ENCODE peak calls at places on chromosomes 11 and 22, in six cellular contexts. L is HepG2, T is H1, P is NT2/D1, N is HCT116, Y is K562. W is an unnamed sample.

GRCh38 chr11:121520243-121521144 is 67.7 kb upstream of the SORL1-AS1 start:
- DNase-seq in N (no peak), L (no peak), Y (no peak), T (no peak), P (no peak), W (no peak)

GRCh38 chr11:12764187-12764914 is 90.1 kb downstream of the TEAD1 start:
- DNase-seq in N (no peak), L (no peak), T (no peak), P (no peak), Y (peak; percentile 52), W (no peak)

GRCh38 chr11:5367461-5368074 is 16.0 kb upstream of the OR51M1 start:
- DNase-seq in L (no peak), T (no peak), Y (no peak), P (no peak), N (no peak), W (no peak)

GRCh38 chr11:35087648-35088047 is 51.3 kb upstream of the CD44 start:
- DNase-seq in Y (no peak), L (no peak), P (no peak), N (no peak), T (no peak), W (no peak)

GRCh38 chr11:62012451-62013265 is 45.2 kb upstream of the FTH1 start:
- DNase-seq in T (no peak), P (no peak), L (peak; percentile 67), N (no peak), Y (no peak), W (no peak)

GRCh38 chr11:47924184-47924671 is 56.1 kb upstream of the PTPRJ start:
- DNase-seq in T (no peak), L (peak; percentile 45), Y (no peak), P (no peak), N (peak; percentile 41), W (no peak)

GRCh38 chr22:33467718-33468117 is 409.5 kb upstream of the SYN3 start:
- DNase-seq in N (no peak), P (no peak), T (no peak), L (no peak), Y (no peak), W (no peak)

GRCh38 chr22:38258895-38259294 is 13.9 kb downstream of the TMEM184B start:
- DNase-seq in N (no peak), P (no peak), L (no peak), T (no peak), Y (no peak), W (no peak)

GRCh38 chr22:43928418-43929307 is 5.1 kb downstream of the PNPLA3 start:
- DNase-seq in P (no peak), L (no peak), N (no peak), T (no peak), Y (no peak), W (no peak)

GRCh38 chr11:134045799-134046635 is 22.9 kb upstream of the JAM3 start:
- DNase-seq in P (no peak), N (no peak), L (no peak), Y (no peak), T (no peak), W (no peak)

GRCh38 chr11:40292636-40293585 is 1166.5 kb downstream of the LRRC4C start:
- DNase-seq in T (no peak), L (no peak), N (no peak), P (no peak), Y (no peak), W (no peak)

GRCh38 chr22:26134654-26135330 is 34.5 kb upstream of the SEZ6L start:
- DNase-seq in T (no peak), Y (no peak), L (peak; percentile 3), N (peak; percentile 6), P (no peak), W (no peak)

GRCh38 chr11:108592591-108593213 is 866 bp downstream of the EXPH5 start:
- DNase-seq in Y (peak; percentile 63), P (no peak), L (no peak), T (no peak), N (no peak), W (no peak)

GRCh38 chr11:92776676-92777075 is 192.8 kb upstream of the MTNR1B start:
- DNase-seq in L (no peak), Y (no peak), T (no peak), P (no peak), N (no peak), W (no peak)
- TF ChIP-seq ZNF274 in L (no peak), Y (no peak), T (no peak), P (no peak), N (no peak), W (no peak)

GRCh38 chr22:22408269-22408668 is 100.3 kb downstream of the ZNF280B start:
- DNase-seq in L (no peak), P (no peak), N (no peak), Y (peak; percentile 19), T (no peak), W (no peak)

GRCh38 chr22:22410677-22411076 is 97.9 kb downstream of the ZNF280B start:
- DNase-seq in P (no peak), T (no peak), L (no peak), N (no peak), Y (peak; percentile 33), W (no peak)

GRCh38 chr22:22407061-22407460 is 101.5 kb downstream of the ZNF280B start:
- DNase-seq in Y (peak; percentile 35), T (no peak), N (no peak), L (no peak), P (no peak), W (no peak)

GRCh38 chr22:22408731-22409696 is 99.5 kb downstream of the ZNF280B start:
- DNase-seq in T (no peak), P (no peak), N (peak; percentile 33), L (peak; percentile 45), Y (peak; percentile 86), W (no peak)

GRCh38 chr22:22410121-22410520 is 98.4 kb downstream of the ZNF280B start:
- DNase-seq in N (no peak), Y (peak; percentile 28), T (no peak), P (no peak), L (no peak), W (no peak)
- TF ChIP-seq ZNF274 in N (no peak), Y (no peak), T (no peak), P (no peak), L (no peak), W (no peak)

GRCh38 chr11:2884424-2884815 is 1.2 kb downstream of the CDKN1C start:
- DNase-seq in N (no peak), P (no peak), L (no peak), T (no peak), Y (peak; percentile 70), W (no peak)
- TF ChIP-seq ZNF274 in N (no peak), P (no peak), L (no peak), T (no peak), Y (no peak), W (no peak)

GRCh38 chr11:10544491-10545470 is 3.8 kb upstream of the RNF141 start:
- DNase-seq in P (no peak), Y (no peak), N (no peak), T (no peak), L (no peak), W (no peak)
- TF ChIP-seq ZNF274 in P (no peak), Y (no peak), N (no peak), T (no peak), L (no peak), W (no peak)

DNA sequence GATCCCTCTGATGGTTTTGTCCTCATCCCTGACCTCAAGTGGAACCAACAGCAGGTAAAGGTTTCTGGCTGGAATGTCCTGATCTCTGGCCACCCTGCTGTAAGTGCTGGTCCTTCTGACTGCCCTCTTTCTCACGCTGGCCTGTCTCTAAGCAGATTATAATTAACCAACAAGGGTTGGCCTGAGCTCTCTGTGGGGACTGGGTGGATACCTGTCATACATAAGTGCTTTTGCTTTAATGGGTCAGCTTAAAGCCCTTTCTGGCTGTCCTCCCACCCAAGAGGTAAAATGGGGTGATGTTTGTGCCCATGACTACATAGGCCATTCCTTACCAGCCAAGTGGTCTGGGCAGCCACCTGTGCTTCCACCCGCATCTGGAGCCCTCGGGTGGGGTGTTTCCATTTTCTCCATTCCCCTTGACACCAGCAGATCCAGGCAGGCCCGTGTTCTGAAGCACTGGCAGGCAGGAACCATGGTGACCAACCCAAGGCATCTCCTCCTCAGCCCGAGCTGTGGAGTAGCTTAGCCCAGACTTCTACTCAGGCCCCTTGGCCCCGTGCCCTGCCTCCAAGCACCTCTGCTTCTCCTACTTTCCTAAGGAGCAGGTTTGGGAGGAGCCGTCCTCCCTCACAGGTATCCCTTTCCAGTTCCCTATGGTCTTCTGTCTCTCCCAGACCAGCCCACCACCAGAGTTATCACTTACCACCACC is 17.0 kb upstream of the ST3GAL4 start:
- DNase-seq in L (no peak), P (no peak), T (no peak), Y (no peak), N (no peak), W (no peak)
- TF ChIP-seq ZNF274 in L (no peak), P (no peak), T (no peak), Y (no peak), N (no peak), W (no peak)

GRCh38 chr11:122656631-122657101 is 1.1 kb downstream of the UBASH3B start:
- DNase-seq in T (no peak), Y (no peak), N (no peak), L (no peak), P (no peak), W (no peak)
- TF ChIP-seq ZNF274 in T (no peak), Y (no peak), N (no peak), L (no peak), P (no peak), W (no peak)

DNA sequence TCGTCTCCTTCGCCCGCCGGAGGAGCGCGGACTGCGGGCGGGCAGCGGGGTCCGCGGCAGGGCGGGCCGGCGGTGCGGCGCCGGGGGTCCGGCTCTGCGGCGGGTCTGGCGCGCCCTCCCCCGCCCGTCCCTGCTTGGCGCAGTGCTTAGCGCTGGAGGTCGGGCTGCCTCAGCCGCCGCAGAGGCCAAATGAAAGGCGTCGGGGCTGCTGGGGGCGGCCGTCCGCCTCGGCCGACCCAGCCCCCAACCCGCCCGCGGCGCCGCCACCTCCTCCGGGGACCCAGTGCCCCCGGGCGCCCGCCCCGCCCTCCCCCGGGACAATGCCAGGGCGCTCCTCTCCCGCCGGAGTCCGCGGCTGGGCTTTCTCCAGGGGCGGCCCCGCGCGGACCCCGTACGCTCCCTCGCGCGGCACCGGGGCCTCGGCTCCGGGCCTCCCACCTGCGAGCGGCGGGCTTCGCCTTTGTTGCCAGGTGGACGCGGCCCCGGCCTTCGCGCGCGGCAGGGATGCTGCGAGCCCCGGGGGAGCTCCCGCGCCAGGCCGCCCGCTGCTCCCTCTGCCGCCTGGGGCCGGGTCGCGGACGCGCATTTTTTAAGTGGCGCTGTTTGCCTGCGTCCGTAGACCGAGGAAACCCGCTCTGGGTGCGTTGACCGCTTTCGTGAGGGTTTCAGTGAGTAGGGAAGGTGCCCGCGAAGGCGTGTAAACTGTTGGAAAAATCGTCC is 575 bp downstream of the APLP2 start:
- DNase-seq in T (no peak), P (no peak), N (no peak), L (no peak), Y (peak; percentile 65), W (no peak)
- TF ChIP-seq ZNF274 in T (no peak), P (no peak), N (no peak), L (no peak), Y (no peak), W (no peak)

GRCh38 chr22:49303781-49304461 is 523.8 kb downstream of the BRD1 start:
- DNase-seq in Y (no peak), P (no peak), T (no peak), L (no peak), N (no peak), W (no peak)
- TF ChIP-seq ZNF274 in Y (no peak), P (no peak), T (no peak), L (no peak), N (no peak), W (no peak)